ENCODE peak calls at places on chromosomes 7 and 10, in nine cellular contexts. One of them, this sample, is unnamed.

GRCh38 chr10:113644185-113645120 is 19.4 kb downstream of the NRAP start:
- DNase-seq in endothelial cell: no peak
- DNase-seq in CD8-positive, alpha-beta T cell: no peak
- DNase-seq in ACHN: peak
- DNase-seq in effector memory CD8-positive, alpha-beta T cell: no peak
- DNase-seq in activated naive CD8-positive, alpha-beta T cell treated with anti-CD3 and anti-CD28 coated beads for 36 hours: peak
- DNase-seq in testis: no peak
- DNase-seq in HFFc6: peak
- DNase-seq in AG04449: no peak
- DNase-seq in this sample: peak

GRCh38 chr7:140484951-140485350 is 5.6 kb upstream of the MKRN1 start:
- DNase-seq in ACHN: no peak
- DNase-seq in HFFc6: no peak
- DNase-seq in activated naive CD8-positive, alpha-beta T cell treated with anti-CD3 and anti-CD28 coated beads for 36 hours: no peak
- DNase-seq in CD8-positive, alpha-beta T cell: no peak
- DNase-seq in AG04449: no peak
- DNase-seq in endothelial cell: no peak
- DNase-seq in testis: no peak
- DNase-seq in effector memory CD8-positive, alpha-beta T cell: no peak
- DNase-seq in this sample: no peak

GRCh38 chr10:88156341-88156740 is 292.9 kb downstream of the PTEN start:
- DNase-seq in CD8-positive, alpha-beta T cell: no peak
- DNase-seq in ACHN: peak
- DNase-seq in AG04449: peak
- DNase-seq in HFFc6: peak
- DNase-seq in testis: no peak
- DNase-seq in effector memory CD8-positive, alpha-beta T cell: no peak
- DNase-seq in activated naive CD8-positive, alpha-beta T cell treated with anti-CD3 and anti-CD28 coated beads for 36 hours: no peak
- DNase-seq in endothelial cell: no peak
- DNase-seq in this sample: no peak

GRCh38 chr7:102303669-102304422 is 17.2 kb downstream of the SH2B2 start:
- DNase-seq in AG04449: no peak
- DNase-seq in testis: no peak
- DNase-seq in HFFc6: no peak
- DNase-seq in effector memory CD8-positive, alpha-beta T cell: no peak
- DNase-seq in ACHN: no peak
- DNase-seq in endothelial cell: no peak
- DNase-seq in CD8-positive, alpha-beta T cell: no peak
- DNase-seq in activated naive CD8-positive, alpha-beta T cell treated with anti-CD3 and anti-CD28 coated beads for 36 hours: no peak
- DNase-seq in this sample: no peak

GRCh38 chr10:68665841-68666240 is 55.2 kb upstream of the CCAR1 start:
- DNase-seq in CD8-positive, alpha-beta T cell: no peak
- DNase-seq in ACHN: peak
- DNase-seq in effector memory CD8-positive, alpha-beta T cell: no peak
- DNase-seq in endothelial cell: no peak
- DNase-seq in testis: no peak
- DNase-seq in activated naive CD8-positive, alpha-beta T cell treated with anti-CD3 and anti-CD28 coated beads for 36 hours: no peak
- DNase-seq in HFFc6: peak
- DNase-seq in AG04449: peak
- DNase-seq in this sample: no peak

GRCh38 chr10:43078986-43079273 is 2.1 kb downstream of the RET start:
- DNase-seq in ACHN: peak
- DNase-seq in effector memory CD8-positive, alpha-beta T cell: no peak
- DNase-seq in CD8-positive, alpha-beta T cell: no peak
- DNase-seq in AG04449: no peak
- DNase-seq in activated naive CD8-positive, alpha-beta T cell treated with anti-CD3 and anti-CD28 coated beads for 36 hours: peak
- DNase-seq in endothelial cell: peak
- DNase-seq in HFFc6: no peak
- DNase-seq in testis: peak
- DNase-seq in this sample: peak

GRCh38 chr7:148978091-148978490 is 50.2 kb downstream of the PDIA4 start:
- DNase-seq in effector memory CD8-positive, alpha-beta T cell: no peak
- DNase-seq in ACHN: no peak
- DNase-seq in CD8-positive, alpha-beta T cell: no peak
- DNase-seq in activated naive CD8-positive, alpha-beta T cell treated with anti-CD3 and anti-CD28 coated beads for 36 hours: no peak
- DNase-seq in endothelial cell: no peak
- DNase-seq in AG04449: no peak
- DNase-seq in HFFc6: no peak
- DNase-seq in testis: no peak
- DNase-seq in this sample: peak

GRCh38 chr7:71132521-71133231 is 732 bp downstream of the GALNT17 start:
- DNase-seq in effector memory CD8-positive, alpha-beta T cell: no peak
- DNase-seq in AG04449: no peak
- DNase-seq in testis: peak
- DNase-seq in ACHN: no peak
- DNase-seq in activated naive CD8-positive, alpha-beta T cell treated with anti-CD3 and anti-CD28 coated beads for 36 hours: peak
- DNase-seq in CD8-positive, alpha-beta T cell: no peak
- DNase-seq in endothelial cell: peak
- DNase-seq in HFFc6: no peak
- DNase-seq in this sample: peak

GRCh38 chr7:30403477-30403876 is 75.1 kb downstream of the NOD1 start:
- DNase-seq in effector memory CD8-positive, alpha-beta T cell: no peak
- DNase-seq in endothelial cell: no peak
- DNase-seq in ACHN: no peak
- DNase-seq in CD8-positive, alpha-beta T cell: no peak
- DNase-seq in AG04449: no peak
- DNase-seq in activated naive CD8-positive, alpha-beta T cell treated with anti-CD3 and anti-CD28 coated beads for 36 hours: no peak
- DNase-seq in testis: no peak
- DNase-seq in HFFc6: no peak
- DNase-seq in this sample: no peak

GRCh38 chr7:133081119-133081604 is 728 bp downstream of the CHCHD3 start:
- DNase-seq in testis: peak
- DNase-seq in activated naive CD8-positive, alpha-beta T cell treated with anti-CD3 and anti-CD28 coated beads for 36 hours: peak
- DNase-seq in HFFc6: peak
- DNase-seq in ACHN: peak
- DNase-seq in endothelial cell: no peak
- DNase-seq in CD8-positive, alpha-beta T cell: no peak
- DNase-seq in AG04449: no peak
- DNase-seq in effector memory CD8-positive, alpha-beta T cell: no peak
- DNase-seq in this sample: peak

GRCh38 chr10:101817542-101818118 is 614 bp downstream of the OGA start:
- DNase-seq in AG04449: peak
- DNase-seq in activated naive CD8-positive, alpha-beta T cell treated with anti-CD3 and anti-CD28 coated beads for 36 hours: peak
- DNase-seq in effector memory CD8-positive, alpha-beta T cell: peak
- DNase-seq in endothelial cell: no peak
- DNase-seq in ACHN: peak
- DNase-seq in testis: peak
- DNase-seq in HFFc6: peak
- DNase-seq in CD8-positive, alpha-beta T cell: no peak
- DNase-seq in this sample: peak

GRCh38 chr7:8189615-8190014 is 72.4 kb downstream of the ICA1 start:
- DNase-seq in effector memory CD8-positive, alpha-beta T cell: no peak
- DNase-seq in CD8-positive, alpha-beta T cell: no peak
- DNase-seq in ACHN: no peak
- DNase-seq in HFFc6: no peak
- DNase-seq in activated naive CD8-positive, alpha-beta T cell treated with anti-CD3 and anti-CD28 coated beads for 36 hours: no peak
- DNase-seq in endothelial cell: no peak
- DNase-seq in AG04449: no peak
- DNase-seq in testis: no peak
- DNase-seq in this sample: no peak

GRCh38 chr7:114345494-114345893 is 69.1 kb upstream of the FOXP2 start:
- DNase-seq in activated naive CD8-positive, alpha-beta T cell treated with anti-CD3 and anti-CD28 coated beads for 36 hours: no peak
- DNase-seq in AG04449: no peak
- DNase-seq in HFFc6: no peak
- DNase-seq in ACHN: peak
- DNase-seq in effector memory CD8-positive, alpha-beta T cell: no peak
- DNase-seq in testis: no peak
- DNase-seq in CD8-positive, alpha-beta T cell: no peak
- DNase-seq in endothelial cell: no peak
- DNase-seq in this sample: no peak

GRCh38 chr7:148398844-148399365 is 191.7 kb upstream of the C7orf33 start:
- DNase-seq in testis: no peak
- DNase-seq in CD8-positive, alpha-beta T cell: no peak
- DNase-seq in effector memory CD8-positive, alpha-beta T cell: no peak
- DNase-seq in HFFc6: no peak
- DNase-seq in ACHN: no peak
- DNase-seq in activated naive CD8-positive, alpha-beta T cell treated with anti-CD3 and anti-CD28 coated beads for 36 hours: no peak
- DNase-seq in endothelial cell: no peak
- DNase-seq in AG04449: no peak
- DNase-seq in this sample: no peak